ENCODE peak calls at places on chromosome 2, in five cellular contexts. Q is effector CD8-positive, alpha-beta T cell; E is NCI-H69; B is NCI-H2081; A is GM04504. T is an unnamed sample.

GRCh38 chr2:26011990-26012856 is 21.7 kb upstream of the RAB10 start:
- DNase-seq in Q (no peak), E (peak; percentile 3), B (no peak), A (no peak), T (peak; percentile 61)

GRCh38 chr2:231197741-231198290 is 615 bp upstream of the ARMC9 start:
- DNase-seq in Q (no peak), E (peak; percentile 5), B (no peak), A (no peak), T (no peak)

GRCh38 chr2:37344453-37345361 is at the start of gene QPCT:
- DNase-seq in Q (peak; percentile 14), E (peak; percentile 87), B (peak; percentile 46), A (peak; percentile 25), T (peak; percentile 75)

GRCh38 chr2:190607657-190608357 is 41.1 kb upstream of the NAB1 start:
- DNase-seq in Q (no peak), E (peak; percentile 8), B (no peak), A (no peak), T (no peak)

GRCh38 chr2:240646061-240646899 is 21.0 kb downstream of the GPR35 start:
- DNase-seq in Q (no peak), E (peak; percentile 43), B (no peak), A (no peak), T (peak; percentile 42)

GRCh38 chr2:12819098-12819465 is 102.3 kb downstream of the TRIB2 start:
- DNase-seq in Q (no peak), E (no peak), B (no peak), A (peak; percentile 99), T (no peak)

GRCh38 chr2:11862049-11862448 is 115.6 kb downstream of the LPIN1 start:
- DNase-seq in Q (no peak), E (no peak), B (no peak), A (no peak), T (no peak)

GRCh38 chr2:130837811-130838565 is 1.3 kb downstream of the ARHGEF4 start:
- DNase-seq in Q (no peak), E (no peak), B (no peak), A (no peak), T (no peak)

GRCh38 chr2:1751768-1752725 is 7.7 kb upstream of the PXDN start:
- DNase-seq in Q (no peak), E (no peak), B (no peak), A (no peak), T (no peak)

GRCh38 chr2:64548795-64549194 is 24.7 kb downstream of the AFTPH start:
- DNase-seq in Q (no peak), E (no peak), B (no peak), A (no peak), T (no peak)

GRCh38 chr2:120346667-120347358 is 877 bp downstream of the INHBB start:
- DNase-seq in Q (no peak), E (peak; percentile 64), B (peak; percentile 30), A (no peak), T (no peak)

GRCh38 chr2:200862532-200863000 is 1.9 kb downstream of the CLK1 start:
- DNase-seq in Q (peak; percentile 34), E (peak; percentile 39), B (no peak), A (peak; percentile 33), T (no peak)

GRCh38 chr2:150280255-150280654 is 207.2 kb downstream of the RND3 start:
- DNase-seq in Q (no peak), E (no peak), B (no peak), A (peak; percentile 91), T (no peak)

GRCh38 chr2:8447610-8448221 is 234.1 kb upstream of the ID2 start:
- DNase-seq in Q (no peak), E (peak; percentile 14), B (no peak), A (peak; percentile 28), T (no peak)

GRCh38 chr2:43611987-43612894 is 16.4 kb upstream of the THADA start:
- DNase-seq in Q (peak; percentile 49), E (peak; percentile 68), B (peak; percentile 62), A (peak; percentile 55), T (peak; percentile 75)

GRCh38 chr2:156430978-156431358 is 5.2 kb upstream of the GPD2 start:
- DNase-seq in Q (no peak), E (peak; percentile 36), B (no peak), A (peak; percentile 28), T (no peak)

GRCh38 chr2:229713371-229714079 is 830 bp downstream of the DNER start:
- DNase-seq in Q (no peak), E (peak; percentile 28), B (peak; percentile 61), A (no peak), T (peak; percentile 64)

GRCh38 chr2:157789933-157790511 is 86.1 kb downstream of the ACVR1 start:
- DNase-seq in Q (no peak), E (peak; percentile 26), B (no peak), A (no peak), T (peak; percentile 24)

GRCh38 chr2:65545818-65546217 is 113.4 kb upstream of the SPRED2 start:
- DNase-seq in Q (no peak), E (no peak), B (no peak), A (peak; percentile 26), T (no peak)

GRCh38 chr2:35220471-35220870 is 1135.1 kb upstream of the CRIM1 start:
- DNase-seq in Q (no peak), E (no peak), B (no peak), A (no peak), T (no peak)

GRCh38 chr2:68812256-68812655 is 58.9 kb downstream of the BMP10 start:
- DNase-seq in Q (no peak), E (peak; percentile 47), B (peak; percentile 18), A (no peak), T (no peak)

GRCh38 chr2:17539596-17539992 is 902 bp upstream of the VSNL1 start:
- DNase-seq in Q (no peak), E (no peak), B (no peak), A (no peak), T (no peak)

GRCh38 chr2:237441605-237442004 is 27.6 kb upstream of the COL6A3 start:
- DNase-seq in Q (no peak), E (no peak), B (no peak), A (peak; percentile 76), T (no peak)

GRCh38 chr2:185628985-185629384 is 109.6 kb upstream of the FSIP2 start:
- DNase-seq in Q (no peak), E (peak; percentile 15), B (no peak), A (no peak), T (no peak)

GRCh38 chr2:216880509-216881184 is 20.8 kb upstream of the TNP1 start:
- DNase-seq in Q (no peak), E (no peak), B (no peak), A (no peak), T (no peak)

GRCh38 chr2:237128026-237128703 is 42.5 kb downstream of the COPS8 start:
- DNase-seq in Q (no peak), E (peak; percentile 77), B (no peak), A (peak; percentile 98), T (no peak)

GRCh38 chr2:240584486-240585031 is 2.0 kb upstream of the CAPN10 start:
- DNase-seq in Q (no peak), E (peak; percentile 92), B (peak; percentile 24), A (no peak), T (no peak)